ENCODE peak calls at places on chromosomes 12 and 14, in five cellular contexts. S is HTR-8/SVneo, C is fibroblast of pulmonary artery, W is Calu3, Z is GM23248. Q is an unnamed sample.

GRCh38 chr14:30876692-30877091 is 2.3 kb downstream of the COCH start:
- DNase-seq in S (no peak), C (no peak), W (no peak), Z (no peak), Q (no peak)

GRCh38 chr14:32932921-32933622 is 5.6 kb upstream of the NPAS3 start:
- DNase-seq in S (no peak), C (no peak), W (no peak), Z (no peak), Q (no peak)

GRCh38 chr12:116878567-116879508 is 2.4 kb downstream of the HRK start:
- DNase-seq in S (no peak), C (no peak), W (peak; percentile 41), Z (peak; percentile 26), Q (peak; percentile 42)

GRCh38 chr12:51197736-51198567 is 19.9 kb downstream of the POU6F1 start:
- DNase-seq in S (no peak), C (no peak), W (no peak), Z (no peak), Q (no peak)

GRCh38 chr12:50923361-50924130 is 28.8 kb upstream of the HIGD1C start:
- DNase-seq in S (no peak), C (no peak), W (no peak), Z (peak; percentile 41), Q (no peak)

GRCh38 chr14:51431033-51431709 is 191.1 kb downstream of the TMX1 start:
- DNase-seq in S (no peak), C (peak; percentile 24), W (peak; percentile 57), Z (peak; percentile 9), Q (peak; percentile 53)

GRCh38 chr14:29806124-29806517 is 121.5 kb downstream of the PRKD1 start:
- DNase-seq in S (no peak), C (no peak), W (no peak), Z (no peak), Q (no peak)

GRCh38 chr12:83896416-83896815 is 1016.2 kb downstream of the SLC6A15 start:
- DNase-seq in S (no peak), C (peak; percentile 3), W (no peak), Z (no peak), Q (no peak)

GRCh38 chr12:22687677-22688076 is 62.7 kb downstream of the ETNK1 start:
- DNase-seq in S (no peak), C (peak; percentile 74), W (no peak), Z (peak; percentile 79), Q (peak; percentile 76)

GRCh38 chr12:93468008-93468371 is 676 bp downstream of the MRPL42 start:
- DNase-seq in S (no peak), C (no peak), W (no peak), Z (no peak), Q (no peak)

GRCh38 chr14:87745507-87746118 is 247.4 kb downstream of the GALC start:
- DNase-seq in S (no peak), C (peak; percentile 47), W (peak; percentile 44), Z (peak; percentile 69), Q (peak; percentile 15)

GRCh38 chr14:104404922-104405321 is 174.6 kb upstream of the C14orf180 start:
- DNase-seq in S (no peak), C (no peak), W (no peak), Z (no peak), Q (no peak)

GRCh38 chr12:70120970-70121369 is 122.3 kb upstream of the CNOT2 start:
- DNase-seq in S (no peak), C (no peak), W (no peak), Z (no peak), Q (no peak)

GRCh38 chr12:50569321-50569720 is 64.5 kb downstream of the DIP2B start:
- DNase-seq in S (no peak), C (no peak), W (no peak), Z (peak; percentile 32), Q (no peak)

GRCh38 chr14:39395555-39396254 is 36.5 kb downstream of the FBXO33 start:
- DNase-seq in S (peak; percentile 20), C (no peak), W (no peak), Z (peak; percentile 34), Q (peak; percentile 58)

GRCh38 chr12:130658106-130658505 is 58.0 kb downstream of the RIMBP2 start:
- DNase-seq in S (no peak), C (no peak), W (no peak), Z (no peak), Q (no peak)

GRCh38 chr12:96048392-96048969 is 13.1 kb upstream of the LTA4H start:
- DNase-seq in S (no peak), C (no peak), W (no peak), Z (no peak), Q (no peak)

GRCh38 chr14:33210304-33210703 is 271.6 kb downstream of the NPAS3 start:
- DNase-seq in S (no peak), C (peak; percentile 45), W (no peak), Z (peak; percentile 41), Q (peak; percentile 3)

GRCh38 chr12:15532364-15532977 is 210.2 kb downstream of the PTPRO start:
- DNase-seq in S (peak; percentile 8), C (peak; percentile 83), W (peak; percentile 74), Z (peak; percentile 84), Q (peak; percentile 78)

GRCh38 chr14:103904493-103905107 is 23.7 kb upstream of the TDRD9 start:
- DNase-seq in S (no peak), C (no peak), W (no peak), Z (no peak), Q (no peak)

GRCh38 chr12:106304797-106305196 is 2.3 kb downstream of the TCP11L2 start:
- DNase-seq in S (no peak), C (no peak), W (no peak), Z (no peak), Q (no peak)

GRCh38 chr12:81992461-81992860 is 233.3 kb upstream of the PPFIA2 start:
- DNase-seq in S (no peak), C (no peak), W (peak; percentile 59), Z (peak; percentile 5), Q (no peak)

GRCh38 chr12:92899388-92900001 is 29.6 kb downstream of the EEA1 start:
- DNase-seq in S (peak; percentile 85), C (peak; percentile 99), W (no peak), Z (peak; percentile 98), Q (peak; percentile 99)

GRCh38 chr14:51849095-51849494 is 11.3 kb upstream of the GNG2 start:
- DNase-seq in S (no peak), C (no peak), W (no peak), Z (peak; percentile 76), Q (peak; percentile 56)

GRCh38 chr12:82880442-82880901 is 193.8 kb downstream of the TMTC2 start:
- DNase-seq in S (no peak), C (no peak), W (no peak), Z (no peak), Q (no peak)

GRCh38 chr14:21106506-21107359 is 5.9 kb downstream of the TMEM253 start:
- DNase-seq in S (peak; percentile 62), C (peak; percentile 86), W (peak; percentile 84), Z (peak; percentile 85), Q (peak; percentile 74)

GRCh38 chr12:12147111-12147510 is 76.4 kb downstream of the BCL2L14 start:
- DNase-seq in S (no peak), C (no peak), W (no peak), Z (no peak), Q (no peak)

GRCh38 chr14:20295067-20295466 is 10.7 kb downstream of the TTC5 start:
- DNase-seq in S (no peak), C (no peak), W (no peak), Z (no peak), Q (no peak)

GRCh38 chr12:85627584-85627983 is 208.6 kb downstream of the RASSF9 start:
- DNase-seq in S (peak; percentile 34), C (peak; percentile 65), W (no peak), Z (peak; percentile 80), Q (peak; percentile 87)

GRCh38 chr14:103204852-103205540 is 81.7 kb downstream of the TNFAIP2 start:
- DNase-seq in S (no peak), C (peak; percentile 25), W (no peak), Z (peak; percentile 75), Q (peak; percentile 24)

GRCh38 chr12:82758743-82759142 is 72.0 kb downstream of the TMTC2 start:
- DNase-seq in S (no peak), C (no peak), W (no peak), Z (no peak), Q (no peak)

GRCh38 chr14:39138450-39138849 is 24.3 kb downstream of the GEMIN2 start:
- DNase-seq in S (no peak), C (no peak), W (no peak), Z (no peak), Q (no peak)

GRCh38 chr12:53804429-53804828 is 52.6 kb upstream of the CISTR start:
- DNase-seq in S (no peak), C (no peak), W (peak; percentile 73), Z (no peak), Q (no peak)

GRCh38 chr12:46489951-46490388 is 117.4 kb upstream of the SLC38A2 start:
- DNase-seq in S (no peak), C (no peak), W (no peak), Z (no peak), Q (peak; percentile 30)

GRCh38 chr14:91036741-91037469 is 23.5 kb downstream of the RPS6KA5 start:
- DNase-seq in S (no peak), C (no peak), W (no peak), Z (no peak), Q (no peak)

GRCh38 chr14:96105921-96106441 is 66.8 kb downstream of the C14orf132 start:
- DNase-seq in S (no peak), C (no peak), W (no peak), Z (peak; percentile 97), Q (no peak)